ENCODE peak calls at places on chromosomes 12 and 14, in six cellular contexts. C is CD8-positive, alpha-beta T cell; M is CD8-positive, alpha-beta memory T cell; W is HepG2; Z is neuronal stem cell; V is left ventricle myocardium inferior. E is an unnamed sample. For H3K4me1, the result is how much of the 10 kb centered on the place peaks cover.

GRCh38 chr12:100720016-100720654 is 74.4 kb upstream of the ANO4 start:
- DNase-seq in Z (no peak), W (no peak), V (no peak), M (no peak), C (no peak), E (no peak)

GRCh38 chr12:130156652-130157275 is 5.5 kb upstream of the FZD10 start:
- DNase-seq in M (no peak), V (no peak), W (no peak), C (no peak), Z (no peak), E (no peak)

GRCh38 chr14:90797919-90798318 is 18.3 kb downstream of the TTC7B start:
- DNase-seq in V (no peak), W (no peak), C (no peak), Z (no peak), M (no peak), E (no peak)

GRCh38 chr12:176321-177181 is 37.4 kb downstream of the SLC6A12 start:
- DNase-seq in C (no peak), Z (no peak), W (peak), V (no peak), M (no peak), E (no peak)

GRCh38 chr12:78916845-78917480 is 52.4 kb downstream of the SYT1 start:
- DNase-seq in C (no peak), M (no peak), Z (no peak), V (no peak), W (no peak), E (no peak)

GRCh38 chr12:67068773-67069450 is 200.2 kb upstream of the CAND1 start:
- DNase-seq in W (peak), Z (peak), C (peak), M (no peak), V (no peak), E (peak)

GRCh38 chr12:110766311-110767154 is 23.8 kb upstream of the PPP1CC start:
- DNase-seq in V (no peak), M (no peak), Z (no peak), C (no peak), W (no peak), E (no peak)

GRCh38 chr12:17642340-17642650 is 447.7 kb downstream of the RERGL start:
- DNase-seq in Z (no peak), W (no peak), C (no peak), V (no peak), M (no peak), E (no peak)

GRCh38 chr12:107200394-107200793 is 107.0 kb upstream of the CRY1 start:
- DNase-seq in C (no peak), Z (no peak), W (peak), V (no peak), M (no peak), E (no peak)

DNA sequence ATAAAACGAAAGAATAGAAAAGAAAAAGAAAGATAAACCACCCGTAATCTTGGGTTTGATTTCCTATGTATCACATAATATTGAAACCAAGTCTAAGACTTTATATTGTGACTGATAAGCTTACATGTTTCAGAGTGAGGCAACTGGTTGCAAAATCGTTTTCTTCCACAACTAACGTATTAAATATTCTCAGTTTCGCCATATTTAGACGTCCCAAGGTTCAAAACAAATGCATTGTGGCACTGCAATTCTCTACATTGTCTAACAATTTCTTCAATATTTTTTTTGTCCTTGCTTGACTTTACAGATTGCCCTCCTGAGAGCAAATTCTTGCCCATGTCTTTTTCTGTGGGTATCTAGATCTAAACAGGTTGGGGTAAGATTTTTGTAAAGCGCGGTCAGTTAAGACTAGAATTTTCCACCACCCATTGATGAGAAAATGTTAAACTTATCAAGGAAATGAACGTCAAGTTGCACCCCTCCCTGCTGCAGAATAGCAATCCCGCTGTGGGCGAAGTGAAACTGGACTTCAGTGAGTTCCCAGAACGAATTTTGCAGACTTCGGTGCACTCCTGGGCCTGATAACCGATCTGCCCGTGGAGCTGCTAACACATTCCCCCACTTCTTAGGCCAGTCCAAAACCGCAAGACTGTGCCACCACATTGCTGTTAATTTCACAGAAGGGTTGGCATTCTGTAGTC is 2.7 kb downstream of the TBX3 start:
- DNase-seq in W (no peak), V (no peak), C (no peak), M (no peak), Z (no peak), E (no peak)
- H3K27ac ChIP-seq in W (peak), V (peak), C (no peak), M (no peak), Z (no peak), E (no peak)

GRCh38 chr12:65605019-65605418 is 219.3 kb upstream of the HMGA2 start:
- DNase-seq in W (no peak), V (no peak), M (no peak), Z (no peak), C (no peak), E (no peak)

GRCh38 chr12:65602579-65603295 is 221.5 kb upstream of the HMGA2 start:
- DNase-seq in V (peak), M (no peak), Z (peak), W (peak), C (no peak), E (no peak)

GRCh38 chr12:65606008-65606766 is 218.1 kb upstream of the HMGA2 start:
- DNase-seq in M (no peak), W (no peak), Z (no peak), C (no peak), V (no peak), E (no peak)

GRCh38 chr12:65602191-65602578 is 222.1 kb upstream of the HMGA2 start:
- DNase-seq in V (no peak), M (no peak), W (no peak), Z (no peak), C (no peak), E (no peak)

DNA sequence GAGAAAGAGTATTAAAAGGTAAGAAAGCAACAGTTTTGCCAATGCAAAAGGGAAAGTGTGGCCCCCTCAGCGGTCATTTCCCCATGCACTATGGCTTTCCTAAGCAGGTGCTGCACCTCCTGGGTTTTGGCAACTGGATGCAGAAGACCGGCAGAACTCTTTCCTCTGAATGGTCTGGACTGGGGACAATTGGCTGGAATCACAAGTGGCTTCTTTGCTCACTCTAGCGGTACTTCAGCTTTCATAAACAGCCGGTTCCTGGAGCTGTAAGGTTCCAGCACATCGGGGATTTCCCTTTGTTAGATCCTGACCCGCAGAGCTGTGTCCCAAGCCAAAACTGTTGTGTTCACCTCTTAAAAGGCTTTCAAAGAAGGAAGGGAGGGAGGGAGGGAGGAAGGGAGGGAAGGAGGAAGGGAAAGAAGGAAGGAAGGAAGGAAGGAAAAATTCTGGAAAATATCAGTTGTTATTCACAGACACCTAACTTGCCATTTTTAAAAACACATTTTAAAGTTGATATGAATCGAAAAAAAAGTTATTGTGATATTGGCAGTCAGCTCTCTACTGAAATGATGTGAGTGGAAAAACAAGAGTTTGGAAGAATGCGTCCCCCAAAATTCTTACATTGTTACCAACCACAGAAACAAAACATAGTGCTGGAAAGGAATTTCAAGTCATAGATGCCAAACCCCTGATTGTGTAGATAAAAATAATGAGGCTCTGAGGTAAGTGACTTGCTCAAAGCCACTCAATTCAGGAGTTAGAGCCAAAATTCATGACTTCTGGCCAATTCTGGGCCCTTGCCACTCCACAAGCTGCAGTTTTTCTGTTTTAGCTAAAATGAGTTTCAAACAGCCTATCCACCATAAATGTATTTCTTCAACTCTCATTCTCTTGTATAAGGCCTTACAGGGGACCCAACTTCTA is 220.6 kb upstream of the HMGA2 start:
- DNase-seq in M (no peak), W (no peak), Z (no peak), C (no peak), V (peak), E (no peak)
- H3K4me1 ChIP-seq in M (under half), W (under half), Z (under half), C (under half), V (under half), E (under half)

GRCh38 chr14:77541905-77542304 is 43.3 kb upstream of the ISM2 start:
- DNase-seq in Z (no peak), V (no peak), W (no peak), C (no peak), M (no peak), E (no peak)

GRCh38 chr14:77544571-77544970 is 46.0 kb upstream of the ISM2 start:
- DNase-seq in V (no peak), Z (no peak), C (no peak), W (no peak), M (no peak), E (no peak)

GRCh38 chr14:77543240-77543551 is 44.6 kb upstream of the ISM2 start:
- DNase-seq in V (no peak), W (peak), C (no peak), Z (no peak), M (no peak), E (no peak)

GRCh38 chr14:77543637-77544334 is 45.2 kb upstream of the ISM2 start:
- DNase-seq in W (no peak), M (no peak), Z (no peak), V (no peak), C (no peak), E (no peak)

DNA sequence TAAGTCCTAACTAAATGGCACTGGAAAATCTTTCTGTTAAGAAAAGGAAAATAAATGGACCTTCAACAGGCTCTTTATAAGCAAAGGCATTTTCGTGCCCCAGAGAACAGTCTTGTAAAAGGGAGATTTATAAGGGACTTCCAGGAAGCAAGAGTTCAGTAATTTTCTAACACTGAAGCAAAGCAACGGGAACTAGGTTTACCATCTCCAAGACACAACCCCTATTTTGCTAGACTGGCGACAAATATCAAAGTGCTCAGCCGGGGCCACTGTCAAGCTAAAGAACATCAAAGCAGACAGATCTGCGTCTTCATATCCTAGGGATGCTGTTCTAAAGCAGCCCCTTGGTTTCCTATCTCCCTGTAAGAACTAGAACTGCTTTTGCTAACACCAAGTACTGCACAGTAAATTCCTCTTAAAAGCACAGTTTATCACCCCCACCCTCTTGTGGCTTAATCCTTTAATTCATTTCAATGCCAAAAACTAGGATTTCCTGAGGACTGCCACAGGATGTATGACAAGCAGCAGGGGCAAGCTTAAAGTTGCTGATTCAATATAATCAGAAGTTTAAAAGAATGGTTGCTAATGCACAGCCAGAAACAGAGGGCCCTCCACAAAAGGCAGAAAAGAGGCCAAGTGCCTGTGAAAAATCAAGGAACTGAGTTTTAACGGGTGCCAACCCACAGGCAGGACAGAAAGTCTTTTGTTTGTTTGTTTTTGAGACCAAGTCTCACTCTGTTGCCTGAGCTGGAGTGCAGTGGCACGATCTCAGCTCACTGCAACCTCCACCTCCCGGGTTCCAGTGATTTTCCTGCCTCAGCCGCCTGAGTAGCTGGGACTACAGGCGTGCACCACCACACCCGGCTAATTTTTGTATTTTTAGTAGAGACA is 44.0 kb upstream of the ISM2 start:
- DNase-seq in Z (no peak), W (no peak), C (no peak), M (no peak), V (no peak), E (no peak)
- H3K27ac ChIP-seq in Z (no peak), W (no peak), C (no peak), M (no peak), V (peak), E (no peak)

GRCh38 chr14:103541944-103542544 is 13.0 kb downstream of the TRMT61A start:
- DNase-seq in W (no peak), Z (no peak), C (no peak), V (no peak), M (no peak), E (no peak)

GRCh38 chr14:103542545-103543088 is 13.6 kb downstream of the TRMT61A start:
- DNase-seq in V (peak), W (no peak), C (no peak), Z (peak), M (no peak), E (no peak)

GRCh38 chr14:103539056-103539825 is 10.2 kb downstream of the TRMT61A start:
- DNase-seq in Z (no peak), M (no peak), W (no peak), V (no peak), C (no peak), E (no peak)

GRCh38 chr14:103541494-103541943 is 12.5 kb downstream of the TRMT61A start:
- DNase-seq in M (no peak), W (no peak), V (no peak), Z (no peak), C (no peak), E (no peak)

DNA sequence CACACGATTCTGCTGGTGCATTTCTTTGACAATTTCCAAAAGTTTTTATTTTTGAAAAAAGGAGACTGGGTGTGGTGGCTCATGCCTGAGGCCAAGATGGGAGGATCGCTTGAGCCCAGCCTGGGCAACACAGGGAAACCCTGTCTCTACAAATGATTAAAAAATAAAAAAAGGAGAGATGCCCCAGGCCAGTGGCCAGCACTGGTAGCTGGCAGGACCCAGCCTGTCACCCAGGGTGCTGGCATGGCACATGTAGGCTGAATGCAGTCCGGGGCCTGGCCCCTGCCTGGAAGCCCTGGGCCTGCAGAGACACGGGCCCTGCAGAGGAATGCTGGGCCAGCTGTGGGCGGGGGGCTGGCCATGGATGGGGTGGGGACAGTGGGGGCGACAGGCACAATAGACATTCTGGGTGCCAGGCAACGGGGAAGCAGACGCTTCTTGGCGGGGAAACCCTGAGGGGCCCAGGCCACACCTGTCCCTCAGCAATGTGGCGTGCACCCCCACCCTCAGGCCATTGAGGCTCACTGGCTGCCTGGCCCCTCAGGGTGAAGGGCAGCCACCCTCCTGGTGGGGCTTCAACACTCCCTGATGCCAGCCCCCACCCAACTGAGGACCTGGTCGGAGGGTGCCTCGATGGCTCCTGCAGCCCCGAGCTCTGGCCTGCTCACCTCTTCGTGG is 12.0 kb downstream of the TRMT61A start:
- DNase-seq in M (no peak), Z (no peak), V (no peak), W (no peak), C (no peak), E (no peak)
- H3K4me1 ChIP-seq in M (under half), Z (half or more), V (half or more), W (half or more), C (under half), E (under half)

DNA sequence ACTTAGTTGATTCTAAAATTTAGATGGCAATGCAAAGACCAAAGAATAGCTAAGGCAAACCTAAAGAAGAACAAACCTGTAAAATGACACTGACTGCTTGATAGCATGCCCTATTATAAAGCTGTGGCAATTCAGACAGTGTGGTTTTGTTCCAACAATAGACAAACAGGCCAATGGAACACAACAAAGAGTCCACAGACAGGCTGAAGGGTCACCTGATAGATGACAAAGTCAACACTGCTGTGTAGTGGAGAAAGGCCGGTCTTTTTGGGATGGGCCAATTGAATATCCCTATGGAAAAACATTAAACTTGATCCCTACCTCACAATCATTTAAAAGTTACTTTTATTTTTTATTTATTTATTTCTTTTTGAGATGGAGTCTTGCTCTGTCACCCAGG is 33.8 kb upstream of the SLC25A3 start:
- DNase-seq in W (peak), V (no peak), C (no peak), Z (no peak), M (no peak), E (no peak)
- H3K27ac ChIP-seq in W (no peak), V (no peak), C (no peak), Z (no peak), M (no peak), E (no peak)

DNA sequence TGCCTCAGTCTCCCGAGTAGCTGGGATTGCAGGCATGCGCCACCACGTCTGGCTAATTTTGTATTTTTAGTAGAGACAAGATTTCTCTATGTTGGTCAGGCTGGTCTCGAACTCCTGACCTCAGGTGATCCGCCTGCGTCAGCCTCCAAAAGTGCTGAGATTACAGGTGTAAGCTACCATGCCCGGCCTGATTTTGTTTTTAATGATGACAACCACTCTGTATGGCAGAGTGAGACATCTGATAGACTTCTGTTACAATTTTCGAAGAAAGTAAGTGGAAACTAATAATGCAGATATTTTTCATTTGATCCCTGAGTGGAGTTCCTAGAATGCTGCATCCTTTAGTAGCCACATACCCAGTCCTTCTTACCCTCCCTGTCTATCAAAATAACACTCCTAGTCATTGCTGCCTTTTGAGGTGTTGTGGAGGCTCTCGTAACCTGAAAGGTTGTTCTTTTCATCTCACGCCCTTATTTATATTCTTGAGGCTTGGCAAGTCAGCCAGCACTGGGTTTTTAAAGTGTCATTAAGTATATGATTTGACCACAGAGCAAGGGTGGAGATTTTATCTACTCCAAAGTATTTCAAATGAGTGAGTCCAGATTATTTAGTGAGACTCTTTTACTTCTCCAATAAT is 5.9 kb upstream of the EID3 start:
- DNase-seq in C (no peak), W (no peak), V (no peak), M (no peak), Z (no peak), E (no peak)
- H3K4me1 ChIP-seq in C (under half), W (half or more), V (half or more), M (under half), Z (under half), E (under half)